ENCODE peak calls at places on chromosomes 6 and 20, in four cellular contexts. A, Q, B and I are unnamed samples.

GRCh38 chr20:35599776-35600120 is 15.9 kb upstream of the SPAG4 start:
- DNase-seq in A (no peak), Q (no peak), B (no peak), I (no peak)

GRCh38 chr20:23143098-23143497 is 57.0 kb upstream of the CD93 start:
- DNase-seq in Q (peak), B (no peak), A (peak), I (peak)

GRCh38 chr20:37251836-37252477 is 9.7 kb downstream of the GHRH start:
- DNase-seq in A (no peak), B (peak), Q (no peak), I (no peak)

GRCh38 chr20:1813101-1813529 is 82.1 kb upstream of the SIRPA start:
- DNase-seq in Q (peak), B (peak), A (peak), I (no peak)

GRCh38 chr20:25017257-25017803 is 24.8 kb upstream of the APMAP start:
- DNase-seq in B (peak), Q (no peak), A (peak), I (no peak)

GRCh38 chr6:15475261-15475660 is 187.6 kb downstream of the DTNBP1 start:
- DNase-seq in B (peak), A (no peak), Q (no peak), I (no peak)

GRCh38 chr20:48604426-48604825 is 223.4 kb downstream of the PREX1 start:
- DNase-seq in A (no peak), B (no peak), Q (no peak), I (no peak)

GRCh38 chr6:149862901-149863595 is 1.1 kb downstream of the LRP11 start:
- DNase-seq in B (peak), Q (peak), A (peak), I (peak)

GRCh38 chr6:74357329-74357728 is 661.3 kb downstream of the CD109 start:
- DNase-seq in B (no peak), Q (peak), A (no peak), I (no peak)

DNA sequence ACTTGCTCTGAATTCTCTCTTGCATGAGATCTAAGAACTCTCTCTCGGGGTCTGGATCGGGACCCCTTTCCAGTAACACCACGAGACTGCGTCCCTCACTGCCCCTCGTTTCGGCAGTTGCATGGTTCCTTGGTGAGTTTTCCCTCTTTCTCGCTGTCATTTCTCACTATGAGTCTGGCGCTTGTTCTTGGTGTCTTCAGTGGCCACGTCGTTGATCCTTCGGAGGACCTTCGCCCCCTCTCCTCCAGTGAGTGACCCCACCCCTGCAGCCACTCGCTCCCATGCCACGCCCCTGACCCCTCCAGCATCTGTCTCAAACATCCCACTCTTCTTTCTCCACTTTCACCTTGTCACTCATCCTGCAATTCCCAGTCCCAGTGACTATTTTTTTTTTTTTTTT is 23.0 kb downstream of the SYNJ2 start:
- DNase-seq in A (no peak), B (peak), Q (no peak), I (no peak)
- H3K27ac ChIP-seq in A (no peak), B (no peak), Q (no peak), I (no peak)

DNA sequence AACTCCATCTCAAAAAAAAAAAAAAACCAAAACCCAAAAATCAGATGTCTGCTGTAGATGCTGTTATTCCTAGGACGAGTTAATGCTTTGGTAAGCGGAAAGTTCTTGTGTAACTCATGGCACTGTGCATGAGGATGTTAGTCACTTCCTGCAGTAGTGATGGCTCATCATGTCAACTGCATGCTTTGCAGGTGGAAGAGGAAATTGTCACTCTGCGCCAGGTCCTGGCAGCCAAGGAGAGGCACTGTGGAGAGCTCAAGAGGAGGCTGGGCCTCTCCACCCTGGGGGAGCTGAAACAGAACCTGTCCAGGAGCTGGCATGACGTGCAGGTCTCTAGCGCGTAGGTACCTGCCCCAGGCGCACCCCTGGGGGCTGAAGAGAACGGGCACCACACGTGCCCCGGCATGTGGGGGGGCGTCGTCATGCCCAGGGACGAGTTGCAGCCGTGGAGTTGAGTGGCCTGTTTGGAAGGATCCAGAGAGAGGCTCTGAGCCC is 8.5 kb downstream of the TPD52L2 start:
- DNase-seq in A (no peak), B (no peak), Q (peak), I (peak)
- H3K27ac ChIP-seq in A (peak), B (no peak), Q (no peak), I (peak)

GRCh38 chr6:35042451-35042850 is 98.7 kb downstream of the TCP11 start:
- DNase-seq in Q (no peak), A (no peak), B (no peak), I (no peak)
- H3K27ac ChIP-seq in Q (no peak), A (no peak), B (no peak), I (peak)

DNA sequence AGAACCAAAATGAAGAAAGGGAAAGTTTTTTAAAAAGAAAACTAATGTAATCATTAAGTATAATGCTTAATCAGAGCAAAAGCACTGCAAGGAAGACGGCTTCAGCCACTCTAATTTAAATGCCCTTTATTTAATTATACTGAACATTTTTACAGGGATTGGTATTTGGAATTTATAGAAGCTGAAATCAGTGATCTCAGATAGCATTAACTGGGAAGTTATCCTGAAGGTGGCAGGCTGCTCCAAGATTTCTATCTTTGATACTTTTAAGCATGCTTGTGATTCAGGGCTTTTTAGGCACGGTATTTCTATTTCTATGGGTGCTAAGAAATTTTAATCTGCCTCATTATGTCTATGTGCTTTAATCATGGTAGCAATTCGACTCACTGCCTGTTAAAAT is 1.3 kb upstream of the NDUFAF4 start:
- DNase-seq in B (no peak), A (no peak), Q (peak), I (peak)
- H3K27ac ChIP-seq in B (no peak), A (peak), Q (peak), I (peak)